ENCODE peak calls at places on chromosomes 11 and 22, in seven cellular contexts. B, S, G, O, X, Y and E are unnamed samples. For H3K4me1 and H3K9me3, the result is how much of the 10 kb centered on the place peaks cover.

GRCh38 chr22:19066531-19067271 is 55.5 kb downstream of the DGCR2 start:
- DNase-seq in Y (no peak), O (no peak), G (no peak), S (no peak), X (no peak), B (no peak), E (no peak)

GRCh38 chr11:106461839-106462545 is 384.5 kb downstream of the AASDHPPT start:
- DNase-seq in X (no peak), B (peak), G (peak), Y (no peak), O (no peak), S (no peak), E (no peak)

GRCh38 chr11:196786-197731 is 4.2 kb downstream of the SCGB1C1 start:
- DNase-seq in X (no peak), Y (no peak), O (peak), B (no peak), G (no peak), S (no peak), E (no peak)

GRCh38 chr11:122097419-122098001 is 18.5 kb downstream of the BLID start:
- DNase-seq in O (no peak), X (peak), B (peak), S (no peak), G (no peak), Y (no peak), E (peak)

GRCh38 chr11:86741489-86742435 is 58.6 kb upstream of the PRSS23 start:
- DNase-seq in Y (no peak), X (no peak), G (peak), S (no peak), B (no peak), O (no peak), E (no peak)

GRCh38 chr11:23284626-23285025 is 424.4 kb upstream of the CCDC179 start:
- DNase-seq in O (no peak), Y (no peak), S (no peak), B (no peak), G (no peak), X (no peak), E (no peak)

GRCh38 chr11:120031612-120032600 is 106.0 kb downstream of the TRIM29 start:
- DNase-seq in B (no peak), Y (no peak), O (peak), S (no peak), G (no peak), X (no peak), E (no peak)

GRCh38 chr22:29994941-29995340 is 85.3 kb upstream of the HORMAD2 start:
- DNase-seq in X (no peak), O (no peak), S (no peak), G (peak), B (no peak), Y (no peak), E (no peak)

GRCh38 chr22:43796567-43796966 is 15.5 kb downstream of the EFCAB6 start:
- DNase-seq in X (peak), B (peak), O (no peak), S (no peak), G (peak), Y (peak), E (no peak)

GRCh38 chr22:38873469-38874411 is 1.7 kb upstream of the CBX6 start:
- DNase-seq in B (no peak), Y (no peak), X (no peak), O (no peak), S (peak), G (no peak), E (no peak)

GRCh38 chr11:33040127-33040861 is 922 bp downstream of the TCP11L1 start:
- DNase-seq in O (no peak), B (no peak), Y (no peak), G (peak), S (no peak), X (peak), E (no peak)

GRCh38 chr11:55942785-55943392 is 6.7 kb upstream of the OR5I1 start:
- DNase-seq in B (peak), X (peak), S (no peak), G (peak), O (no peak), Y (peak), E (no peak)

GRCh38 chr11:3237119-3237518 is 4.9 kb upstream of the MRGPRE start:
- DNase-seq in Y (no peak), G (no peak), B (no peak), S (no peak), O (no peak), X (no peak), E (no peak)

GRCh38 chr11:63838682-63839507 is at the start of gene MARK2:
- DNase-seq in X (peak), Y (peak), S (peak), O (peak), G (peak), B (peak), E (peak)

GRCh38 chr11:63839508-63840355 is 822 bp downstream of the MARK2 start:
- DNase-seq in B (peak), G (no peak), O (peak), Y (no peak), S (no peak), X (no peak), E (no peak)

GRCh38 chr11:63838150-63838681 is 694 bp upstream of the MARK2 start:
- DNase-seq in G (no peak), O (peak), B (no peak), Y (no peak), X (no peak), S (peak), E (no peak)

GRCh38 chr11:63841554-63841953 is 2.6 kb downstream of the MARK2 start:
- DNase-seq in S (no peak), Y (no peak), X (no peak), O (no peak), G (no peak), B (peak), E (no peak)

DNA sequence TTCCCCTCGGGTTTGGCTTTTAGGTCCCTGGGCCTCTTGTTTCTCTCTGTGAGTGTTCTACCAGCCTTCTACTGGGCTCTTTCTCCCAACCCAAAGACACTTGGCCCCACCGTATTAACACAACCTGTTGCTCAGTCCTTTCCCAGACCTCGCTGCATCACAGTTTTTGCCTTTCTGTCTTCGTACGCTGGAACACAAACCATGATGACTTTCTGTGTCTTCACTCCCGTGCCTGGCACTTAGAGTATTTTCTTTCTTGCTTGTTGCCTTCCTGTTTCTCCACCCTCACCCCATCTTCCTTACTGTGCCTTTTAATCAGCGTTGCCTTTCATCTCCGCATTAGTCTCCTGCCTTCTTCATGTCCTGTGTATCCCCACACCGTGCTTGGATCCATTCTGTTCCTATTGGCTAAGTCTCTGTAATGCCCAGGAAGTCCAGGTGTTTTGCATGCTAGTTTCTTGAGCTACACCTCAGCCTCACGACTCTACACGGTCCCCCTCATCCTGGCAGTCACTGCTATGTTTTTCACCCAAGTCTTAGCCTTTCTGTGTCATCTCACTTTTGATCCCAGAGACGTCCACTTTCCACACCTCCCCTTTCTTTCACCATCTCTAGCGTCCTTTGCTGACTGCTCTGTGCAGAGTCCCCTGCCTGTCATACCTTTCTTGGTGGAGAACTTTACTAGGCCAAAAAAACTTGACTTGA is 1.6 kb downstream of the MARK2 start:
- DNase-seq in S (no peak), O (no peak), X (no peak), Y (no peak), G (no peak), B (no peak), E (no peak)
- H3K4me1 ChIP-seq in S (under half), O (half or more), X (under half), Y (under half), G (half or more), B (under half), E (under half)

GRCh38 chr11:64848779-64849599 is 4.5 kb upstream of the CDC42BPG start:
- DNase-seq in S (no peak), B (peak), G (no peak), O (peak), Y (no peak), X (no peak), E (no peak)
- TF ChIP-seq CTCF in S (no peak), B (peak), G (peak), O (peak), Y (peak), X (no peak), E (no peak)

GRCh38 chr11:97742717-97743116 is 1278.0 kb upstream of the CNTN5 start:
- DNase-seq in X (no peak), Y (no peak), B (no peak), O (no peak), G (no peak), S (no peak), E (no peak)

GRCh38 chr11:97743205-97743742 is 1277.5 kb upstream of the CNTN5 start:
- DNase-seq in X (no peak), Y (no peak), S (peak), B (no peak), O (no peak), G (peak), E (no peak)

GRCh38 chr11:97738751-97739150 is 1282.0 kb upstream of the CNTN5 start:
- DNase-seq in S (no peak), B (no peak), Y (no peak), X (no peak), O (no peak), G (no peak), E (no peak)

GRCh38 chr11:97740783-97741151 is 1280.0 kb upstream of the CNTN5 start:
- DNase-seq in X (peak), Y (no peak), G (no peak), S (no peak), O (no peak), B (no peak), E (no peak)

DNA sequence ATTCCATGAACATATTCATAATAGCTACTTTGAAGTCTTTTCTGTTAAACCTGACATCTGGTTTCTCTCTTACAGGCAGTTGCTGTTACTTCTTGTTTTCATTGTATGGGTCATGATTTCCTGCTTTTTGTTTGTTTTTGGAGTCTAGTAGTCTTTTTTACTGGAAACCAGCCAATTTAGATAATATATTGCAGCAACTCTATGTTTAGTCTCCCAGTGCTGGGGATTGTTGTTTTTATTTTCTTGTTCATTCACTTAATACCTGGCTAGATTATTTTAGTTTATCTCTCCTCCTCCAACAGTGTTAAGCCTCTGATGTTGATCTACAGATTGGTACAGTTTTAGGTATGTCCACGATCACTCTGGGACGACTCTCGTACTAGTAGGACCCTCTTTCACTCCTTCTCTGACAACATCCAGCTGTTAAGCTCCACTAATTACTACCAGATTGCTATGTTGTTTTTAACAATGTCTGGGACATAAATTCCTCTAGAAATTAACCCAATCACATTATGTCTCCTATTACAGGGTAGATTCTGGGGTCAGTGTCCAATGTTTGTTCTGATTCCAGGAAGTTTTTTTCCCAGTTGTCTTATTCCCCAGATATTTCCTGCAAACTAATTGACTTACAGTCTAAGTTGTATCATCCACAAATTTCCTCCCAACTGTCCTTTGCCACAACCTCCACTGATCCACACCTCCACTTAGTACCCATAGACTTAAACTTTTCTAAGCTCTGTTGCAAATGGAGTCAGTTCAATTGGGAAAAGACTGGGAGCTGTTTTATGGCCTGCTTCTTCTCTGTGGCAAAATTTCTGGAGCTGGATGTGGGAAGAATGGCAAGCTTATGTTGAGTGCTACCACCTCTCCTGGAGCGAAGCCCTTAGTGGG is 1280.6 kb upstream of the CNTN5 start:
- DNase-seq in O (no peak), G (no peak), S (no peak), X (peak), B (no peak), Y (no peak), E (no peak)
- H3K9me3 ChIP-seq in O (under half), G (under half), S (under half), X (under half), B (under half), Y (under half), E (under half)

DNA sequence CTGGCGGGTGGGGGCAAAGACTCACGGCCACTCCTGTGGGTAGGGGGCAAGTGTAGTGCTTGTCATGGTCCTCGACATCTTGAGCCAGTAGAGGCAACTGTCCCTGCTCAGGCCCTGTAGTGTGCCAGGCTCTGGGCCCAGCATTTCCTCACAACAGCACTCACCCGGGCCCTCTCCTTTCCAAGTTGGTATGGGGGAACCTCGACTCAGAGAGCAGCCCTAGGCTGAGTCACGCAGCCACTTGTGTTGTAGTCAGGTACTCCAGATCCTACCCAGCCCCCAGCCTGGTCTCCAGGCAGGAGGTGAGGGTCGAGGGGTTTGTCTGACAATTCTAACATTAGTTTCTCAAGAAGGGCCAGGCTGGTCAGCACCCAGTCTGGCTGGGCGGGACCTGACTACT is 4.1 kb downstream of the RELT start:
- DNase-seq in X (no peak), G (no peak), S (no peak), Y (no peak), B (no peak), O (no peak), E (no peak)
- H3K4me1 ChIP-seq in X (under half), G (under half), S (half or more), Y (under half), B (under half), O (under half), E (under half)

DNA sequence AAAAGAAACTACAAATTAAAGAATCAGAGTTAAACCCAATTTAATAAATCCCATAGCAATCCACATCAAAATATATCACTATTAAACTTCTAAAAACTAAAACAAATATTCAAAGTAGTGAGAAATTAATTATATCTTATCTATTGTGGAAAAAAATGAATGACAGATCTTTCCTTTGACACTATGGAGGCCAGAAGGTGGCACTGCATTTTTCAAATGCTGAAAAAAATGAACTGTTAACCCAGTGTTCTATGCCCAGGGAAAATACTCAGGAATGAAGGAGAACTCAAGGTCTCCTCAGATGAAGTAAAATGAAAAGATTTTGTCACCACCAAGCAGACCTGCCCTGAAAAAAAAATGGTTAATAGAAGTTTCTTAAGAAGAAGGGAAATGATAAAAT is 27.7 kb downstream of the TYR start:
- DNase-seq in G (no peak), O (no peak), B (no peak), S (no peak), X (no peak), Y (peak), E (no peak)
- TF ChIP-seq CTCF in G (no peak), O (no peak), B (peak), S (no peak), X (peak), Y (peak), E (no peak)

GRCh38 chr11:29578806-29579205 is 438.0 kb downstream of the KCNA4 start:
- DNase-seq in X (no peak), G (no peak), S (no peak), O (no peak), Y (no peak), B (no peak), E (no peak)
- H3K9me3 ChIP-seq in X (under half), G (under half), S (under half), O (under half), Y (under half), B (under half), E (under half)

DNA sequence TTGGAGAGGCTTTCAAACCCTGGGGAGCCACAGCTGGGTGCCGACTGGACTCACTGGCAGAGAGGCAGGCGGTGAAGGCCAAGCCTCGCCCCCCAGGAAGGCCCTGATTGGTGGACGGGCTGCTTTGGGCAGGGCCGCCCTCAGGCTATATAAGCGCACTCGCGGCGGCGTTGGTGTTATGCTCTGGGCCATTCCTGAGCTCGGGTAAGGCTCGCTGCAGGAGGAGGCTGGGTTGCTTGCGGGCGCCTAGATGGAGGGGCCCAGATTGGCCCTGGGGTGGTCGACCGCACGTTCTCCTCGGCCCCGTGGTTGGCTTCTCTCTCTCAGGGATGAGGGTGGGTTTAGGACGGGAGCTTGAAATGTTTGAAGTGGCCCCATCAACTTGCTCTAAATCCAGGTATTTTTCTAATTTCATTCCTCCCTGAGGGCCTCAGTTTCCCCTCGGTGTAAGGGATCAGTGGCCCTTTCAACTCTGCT is at the start of gene SPDYC:
- DNase-seq in X (no peak), G (no peak), O (no peak), S (no peak), Y (peak), B (no peak), E (no peak)
- H3K4me1 ChIP-seq in X (under half), G (under half), O (under half), S (under half), Y (under half), B (under half), E (under half)

GRCh38 chr11:73137262-73137941 is 4.7 kb downstream of the FCHSD2 start:
- DNase-seq in O (no peak), S (no peak), X (no peak), Y (no peak), B (no peak), G (no peak), E (no peak)
- TF ChIP-seq CTCF in O (no peak), S (peak), X (no peak), Y (no peak), B (no peak), G (no peak), E (peak)

DNA sequence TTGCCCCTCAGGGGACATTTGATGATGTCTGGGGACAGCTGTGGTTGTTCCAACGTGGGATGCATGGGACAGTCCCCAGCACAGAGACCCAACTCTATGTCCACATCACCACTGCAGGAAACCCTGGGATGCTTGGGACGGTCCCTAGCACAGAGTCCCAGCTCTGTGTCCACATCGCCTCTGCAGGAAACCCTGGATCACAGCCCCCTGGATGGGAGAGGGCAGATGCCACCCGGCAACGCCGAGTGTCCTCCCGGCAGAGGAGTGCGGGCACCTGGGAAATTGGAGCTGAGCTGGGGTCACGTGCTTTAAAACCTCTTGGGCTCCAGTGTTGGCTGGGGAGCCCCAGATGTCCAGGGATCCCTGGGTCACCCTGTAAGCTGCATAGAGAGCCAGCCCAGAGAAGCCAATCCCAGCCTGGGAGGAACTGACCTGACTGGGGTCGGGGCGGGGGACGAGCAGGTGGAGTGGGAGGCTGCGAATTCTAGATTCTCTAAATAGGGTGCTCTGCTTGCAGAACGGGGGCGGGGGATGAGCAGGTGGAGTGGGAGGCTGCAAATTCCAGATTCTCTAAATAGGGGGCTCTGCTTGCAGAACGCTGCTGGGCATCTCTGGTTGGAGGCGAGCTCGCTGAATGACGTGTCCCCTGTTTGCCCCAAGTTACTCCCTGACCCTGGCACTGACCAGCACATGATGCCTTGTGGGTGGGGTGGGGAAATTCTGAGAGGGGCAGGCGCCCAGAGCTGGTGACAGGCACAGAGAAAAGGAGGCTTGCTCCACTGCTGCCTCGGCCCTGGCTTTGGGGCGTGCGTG is 1197.8 kb downstream of the BRD1 start:
- DNase-seq in S (no peak), X (no peak), O (no peak), Y (no peak), B (no peak), G (no peak), E (no peak)
- H3K9me3 ChIP-seq in S (under half), X (under half), O (under half), Y (under half), B (under half), G (under half), E (under half)